ENCODE peak calls at places on chromosome X, in nine cellular contexts. One of them, this sample, is unnamed.

GRCh38 chrX:52811065-52811625 is at the start of gene XAGE5:
- DNase-seq in T-cell: no peak
- DNase-seq in GM23338: no peak
- DNase-seq in AG20443: no peak
- DNase-seq in M059J: no peak
- DNase-seq in skeletal muscle cell: no peak
- DNase-seq in stimulated activated CD4-positive, alpha-beta T cell treated with anti-CD3 and anti-CD28 coated beads, Interleukin-2, amount 100 ng/mL, for 48 hours: no peak
- DNase-seq in HT1080: no peak
- DNase-seq in activated CD8-positive, alpha-beta memory T cell treated with anti-CD3 and anti-CD28 coated beads for 24 hours: no peak
- DNase-seq in this sample: no peak

GRCh38 chrX:35626124-35626523 is 172.0 kb upstream of the MAGEB16 start:
- DNase-seq in T-cell: no peak
- DNase-seq in HT1080: no peak
- DNase-seq in M059J: no peak
- DNase-seq in stimulated activated CD4-positive, alpha-beta T cell treated with anti-CD3 and anti-CD28 coated beads, Interleukin-2, amount 100 ng/mL, for 48 hours: no peak
- DNase-seq in skeletal muscle cell: no peak
- DNase-seq in GM23338: no peak
- DNase-seq in activated CD8-positive, alpha-beta memory T cell treated with anti-CD3 and anti-CD28 coated beads for 24 hours: no peak
- DNase-seq in AG20443: no peak
- DNase-seq in this sample: no peak

GRCh38 chrX:95058815-95059214 is 1384.8 kb downstream of the FAM133A start:
- DNase-seq in T-cell: no peak
- DNase-seq in HT1080: peak
- DNase-seq in AG20443: peak
- DNase-seq in M059J: peak
- DNase-seq in activated CD8-positive, alpha-beta memory T cell treated with anti-CD3 and anti-CD28 coated beads for 24 hours: no peak
- DNase-seq in stimulated activated CD4-positive, alpha-beta T cell treated with anti-CD3 and anti-CD28 coated beads, Interleukin-2, amount 100 ng/mL, for 48 hours: no peak
- DNase-seq in skeletal muscle cell: no peak
- DNase-seq in GM23338: no peak
- DNase-seq in this sample: peak

GRCh38 chrX:49082472-49082871 is 2.8 kb upstream of the WDR45 start:
- DNase-seq in M059J: no peak
- DNase-seq in AG20443: no peak
- DNase-seq in HT1080: no peak
- DNase-seq in GM23338: no peak
- DNase-seq in activated CD8-positive, alpha-beta memory T cell treated with anti-CD3 and anti-CD28 coated beads for 24 hours: no peak
- DNase-seq in T-cell: no peak
- DNase-seq in stimulated activated CD4-positive, alpha-beta T cell treated with anti-CD3 and anti-CD28 coated beads, Interleukin-2, amount 100 ng/mL, for 48 hours: no peak
- DNase-seq in skeletal muscle cell: no peak
- DNase-seq in this sample: no peak

GRCh38 chrX:1416327-1416784 is 24.4 kb upstream of the SLC25A6 start:
- DNase-seq in AG20443: peak
- DNase-seq in stimulated activated CD4-positive, alpha-beta T cell treated with anti-CD3 and anti-CD28 coated beads, Interleukin-2, amount 100 ng/mL, for 48 hours: no peak
- DNase-seq in activated CD8-positive, alpha-beta memory T cell treated with anti-CD3 and anti-CD28 coated beads for 24 hours: no peak
- DNase-seq in T-cell: no peak
- DNase-seq in HT1080: no peak
- DNase-seq in M059J: no peak
- DNase-seq in skeletal muscle cell: no peak
- DNase-seq in GM23338: no peak
- DNase-seq in this sample: no peak

GRCh38 chrX:18810416-18810815 is 103.0 kb downstream of the PPEF1 start:
- DNase-seq in activated CD8-positive, alpha-beta memory T cell treated with anti-CD3 and anti-CD28 coated beads for 24 hours: no peak
- DNase-seq in stimulated activated CD4-positive, alpha-beta T cell treated with anti-CD3 and anti-CD28 coated beads, Interleukin-2, amount 100 ng/mL, for 48 hours: no peak
- DNase-seq in HT1080: no peak
- DNase-seq in M059J: peak
- DNase-seq in GM23338: no peak
- DNase-seq in skeletal muscle cell: no peak
- DNase-seq in T-cell: no peak
- DNase-seq in AG20443: no peak
- DNase-seq in this sample: no peak

GRCh38 chrX:34972206-34972605 is 29.6 kb downstream of the FAM47B start:
- DNase-seq in activated CD8-positive, alpha-beta memory T cell treated with anti-CD3 and anti-CD28 coated beads for 24 hours: no peak
- DNase-seq in AG20443: no peak
- DNase-seq in HT1080: no peak
- DNase-seq in GM23338: no peak
- DNase-seq in stimulated activated CD4-positive, alpha-beta T cell treated with anti-CD3 and anti-CD28 coated beads, Interleukin-2, amount 100 ng/mL, for 48 hours: no peak
- DNase-seq in skeletal muscle cell: no peak
- DNase-seq in M059J: no peak
- DNase-seq in T-cell: no peak
- DNase-seq in this sample: no peak

GRCh38 chrX:48035891-48036290 is 29.1 kb downstream of the SPACA5 start:
- DNase-seq in skeletal muscle cell: no peak
- DNase-seq in GM23338: no peak
- DNase-seq in M059J: no peak
- DNase-seq in AG20443: no peak
- DNase-seq in activated CD8-positive, alpha-beta memory T cell treated with anti-CD3 and anti-CD28 coated beads for 24 hours: no peak
- DNase-seq in stimulated activated CD4-positive, alpha-beta T cell treated with anti-CD3 and anti-CD28 coated beads, Interleukin-2, amount 100 ng/mL, for 48 hours: no peak
- DNase-seq in HT1080: no peak
- DNase-seq in T-cell: no peak
- DNase-seq in this sample: no peak

GRCh38 chrX:124098089-124098488 is 136.6 kb downstream of the STAG2 start:
- DNase-seq in activated CD8-positive, alpha-beta memory T cell treated with anti-CD3 and anti-CD28 coated beads for 24 hours: no peak
- DNase-seq in skeletal muscle cell: peak
- DNase-seq in M059J: peak
- DNase-seq in AG20443: peak
- DNase-seq in GM23338: peak
- DNase-seq in HT1080: peak
- DNase-seq in stimulated activated CD4-positive, alpha-beta T cell treated with anti-CD3 and anti-CD28 coated beads, Interleukin-2, amount 100 ng/mL, for 48 hours: no peak
- DNase-seq in T-cell: no peak
- DNase-seq in this sample: peak

GRCh38 chrX:135544338-135544948 is 24.0 kb downstream of the INTS6L start:
- DNase-seq in AG20443: no peak
- DNase-seq in activated CD8-positive, alpha-beta memory T cell treated with anti-CD3 and anti-CD28 coated beads for 24 hours: no peak
- DNase-seq in M059J: no peak
- DNase-seq in HT1080: no peak
- DNase-seq in T-cell: no peak
- DNase-seq in skeletal muscle cell: no peak
- DNase-seq in GM23338: no peak
- DNase-seq in stimulated activated CD4-positive, alpha-beta T cell treated with anti-CD3 and anti-CD28 coated beads, Interleukin-2, amount 100 ng/mL, for 48 hours: no peak
- DNase-seq in this sample: no peak

GRCh38 chrX:140572724-140573123 is 67.9 kb upstream of the SOX3 start:
- DNase-seq in GM23338: peak
- DNase-seq in AG20443: peak
- DNase-seq in stimulated activated CD4-positive, alpha-beta T cell treated with anti-CD3 and anti-CD28 coated beads, Interleukin-2, amount 100 ng/mL, for 48 hours: peak
- DNase-seq in M059J: peak
- DNase-seq in T-cell: peak
- DNase-seq in skeletal muscle cell: peak
- DNase-seq in HT1080: peak
- DNase-seq in activated CD8-positive, alpha-beta memory T cell treated with anti-CD3 and anti-CD28 coated beads for 24 hours: no peak
- DNase-seq in this sample: no peak

GRCh38 chrX:13659057-13659456 is 6.1 kb downstream of the TCEANC start:
- DNase-seq in HT1080: peak
- DNase-seq in AG20443: no peak
- DNase-seq in stimulated activated CD4-positive, alpha-beta T cell treated with anti-CD3 and anti-CD28 coated beads, Interleukin-2, amount 100 ng/mL, for 48 hours: no peak
- DNase-seq in activated CD8-positive, alpha-beta memory T cell treated with anti-CD3 and anti-CD28 coated beads for 24 hours: no peak
- DNase-seq in skeletal muscle cell: peak
- DNase-seq in T-cell: no peak
- DNase-seq in M059J: no peak
- DNase-seq in GM23338: no peak
- DNase-seq in this sample: no peak

GRCh38 chrX:71224969-71225368 is 1.9 kb downstream of the GJB1 start:
- DNase-seq in skeletal muscle cell: no peak
- DNase-seq in HT1080: no peak
- DNase-seq in activated CD8-positive, alpha-beta memory T cell treated with anti-CD3 and anti-CD28 coated beads for 24 hours: no peak
- DNase-seq in AG20443: no peak
- DNase-seq in GM23338: no peak
- DNase-seq in stimulated activated CD4-positive, alpha-beta T cell treated with anti-CD3 and anti-CD28 coated beads, Interleukin-2, amount 100 ng/mL, for 48 hours: no peak
- DNase-seq in M059J: no peak
- DNase-seq in T-cell: no peak
- DNase-seq in this sample: no peak

GRCh38 chrX:153226344-153227190 is 47.5 kb downstream of the MAGEA1 start:
- DNase-seq in T-cell: no peak
- DNase-seq in GM23338: peak
- DNase-seq in HT1080: peak
- DNase-seq in AG20443: peak
- DNase-seq in activated CD8-positive, alpha-beta memory T cell treated with anti-CD3 and anti-CD28 coated beads for 24 hours: no peak
- DNase-seq in stimulated activated CD4-positive, alpha-beta T cell treated with anti-CD3 and anti-CD28 coated beads, Interleukin-2, amount 100 ng/mL, for 48 hours: no peak
- DNase-seq in M059J: peak
- DNase-seq in skeletal muscle cell: peak
- DNase-seq in this sample: no peak

GRCh38 chrX:19747672-19748610 is 139.5 kb downstream of the SH3KBP1 start:
- DNase-seq in skeletal muscle cell: no peak
- DNase-seq in HT1080: no peak
- DNase-seq in stimulated activated CD4-positive, alpha-beta T cell treated with anti-CD3 and anti-CD28 coated beads, Interleukin-2, amount 100 ng/mL, for 48 hours: peak
- DNase-seq in M059J: no peak
- DNase-seq in GM23338: no peak
- DNase-seq in T-cell: peak
- DNase-seq in activated CD8-positive, alpha-beta memory T cell treated with anti-CD3 and anti-CD28 coated beads for 24 hours: peak
- DNase-seq in AG20443: no peak
- DNase-seq in this sample: no peak

GRCh38 chrX:11273544-11273943 is 19.7 kb upstream of the AMELX start:
- DNase-seq in T-cell: no peak
- DNase-seq in M059J: peak
- DNase-seq in skeletal muscle cell: no peak
- DNase-seq in GM23338: no peak
- DNase-seq in AG20443: no peak
- DNase-seq in stimulated activated CD4-positive, alpha-beta T cell treated with anti-CD3 and anti-CD28 coated beads, Interleukin-2, amount 100 ng/mL, for 48 hours: no peak
- DNase-seq in HT1080: no peak
- DNase-seq in activated CD8-positive, alpha-beta memory T cell treated with anti-CD3 and anti-CD28 coated beads for 24 hours: no peak
- DNase-seq in this sample: peak

GRCh38 chrX:9494806-9495205 is 29.9 kb downstream of the TBL1X start:
- DNase-seq in skeletal muscle cell: peak
- DNase-seq in AG20443: peak
- DNase-seq in GM23338: no peak
- DNase-seq in HT1080: no peak
- DNase-seq in stimulated activated CD4-positive, alpha-beta T cell treated with anti-CD3 and anti-CD28 coated beads, Interleukin-2, amount 100 ng/mL, for 48 hours: no peak
- DNase-seq in activated CD8-positive, alpha-beta memory T cell treated with anti-CD3 and anti-CD28 coated beads for 24 hours: no peak
- DNase-seq in M059J: no peak
- DNase-seq in T-cell: no peak
- DNase-seq in this sample: peak

GRCh38 chrX:123993326-123993725 is 31.8 kb downstream of the STAG2 start:
- DNase-seq in AG20443: peak
- DNase-seq in GM23338: no peak
- DNase-seq in M059J: peak
- DNase-seq in HT1080: peak
- DNase-seq in skeletal muscle cell: peak
- DNase-seq in T-cell: no peak
- DNase-seq in stimulated activated CD4-positive, alpha-beta T cell treated with anti-CD3 and anti-CD28 coated beads, Interleukin-2, amount 100 ng/mL, for 48 hours: no peak
- DNase-seq in activated CD8-positive, alpha-beta memory T cell treated with anti-CD3 and anti-CD28 coated beads for 24 hours: no peak
- DNase-seq in this sample: peak

GRCh38 chrX:68995780-68996551 is 167.1 kb downstream of the EFNB1 start:
- DNase-seq in activated CD8-positive, alpha-beta memory T cell treated with anti-CD3 and anti-CD28 coated beads for 24 hours: no peak
- DNase-seq in M059J: peak
- DNase-seq in GM23338: no peak
- DNase-seq in skeletal muscle cell: peak
- DNase-seq in AG20443: peak
- DNase-seq in HT1080: no peak
- DNase-seq in T-cell: no peak
- DNase-seq in stimulated activated CD4-positive, alpha-beta T cell treated with anti-CD3 and anti-CD28 coated beads, Interleukin-2, amount 100 ng/mL, for 48 hours: no peak
- DNase-seq in this sample: no peak

GRCh38 chrX:85499400-85499799 is 119.9 kb upstream of the POF1B start:
- DNase-seq in T-cell: no peak
- DNase-seq in HT1080: no peak
- DNase-seq in stimulated activated CD4-positive, alpha-beta T cell treated with anti-CD3 and anti-CD28 coated beads, Interleukin-2, amount 100 ng/mL, for 48 hours: no peak
- DNase-seq in M059J: no peak
- DNase-seq in AG20443: no peak
- DNase-seq in skeletal muscle cell: no peak
- DNase-seq in GM23338: no peak
- DNase-seq in activated CD8-positive, alpha-beta memory T cell treated with anti-CD3 and anti-CD28 coated beads for 24 hours: no peak
- DNase-seq in this sample: no peak

GRCh38 chrX:125150231-125150630 is 169.4 kb upstream of the TEX13C start:
- DNase-seq in skeletal muscle cell: no peak
- DNase-seq in M059J: peak
- DNase-seq in HT1080: peak
- DNase-seq in activated CD8-positive, alpha-beta memory T cell treated with anti-CD3 and anti-CD28 coated beads for 24 hours: no peak
- DNase-seq in GM23338: no peak
- DNase-seq in stimulated activated CD4-positive, alpha-beta T cell treated with anti-CD3 and anti-CD28 coated beads, Interleukin-2, amount 100 ng/mL, for 48 hours: no peak
- DNase-seq in AG20443: no peak
- DNase-seq in T-cell: no peak
- DNase-seq in this sample: no peak

GRCh38 chrX:21952624-21953023 is 12.1 kb downstream of the SMS start:
- DNase-seq in GM23338: no peak
- DNase-seq in activated CD8-positive, alpha-beta memory T cell treated with anti-CD3 and anti-CD28 coated beads for 24 hours: no peak
- DNase-seq in stimulated activated CD4-positive, alpha-beta T cell treated with anti-CD3 and anti-CD28 coated beads, Interleukin-2, amount 100 ng/mL, for 48 hours: no peak
- DNase-seq in HT1080: no peak
- DNase-seq in skeletal muscle cell: no peak
- DNase-seq in T-cell: no peak
- DNase-seq in M059J: no peak
- DNase-seq in AG20443: no peak
- DNase-seq in this sample: no peak

GRCh38 chrX:134324359-134324758 is 87.4 kb downstream of the CCDC160 start:
- DNase-seq in AG20443: no peak
- DNase-seq in T-cell: no peak
- DNase-seq in stimulated activated CD4-positive, alpha-beta T cell treated with anti-CD3 and anti-CD28 coated beads, Interleukin-2, amount 100 ng/mL, for 48 hours: no peak
- DNase-seq in HT1080: no peak
- DNase-seq in M059J: no peak
- DNase-seq in GM23338: no peak
- DNase-seq in skeletal muscle cell: no peak
- DNase-seq in activated CD8-positive, alpha-beta memory T cell treated with anti-CD3 and anti-CD28 coated beads for 24 hours: no peak
- DNase-seq in this sample: no peak

GRCh38 chrX:40109288-40110008 is 11.7 kb upstream of the BCOR start:
- DNase-seq in GM23338: peak
- DNase-seq in skeletal muscle cell: no peak
- DNase-seq in stimulated activated CD4-positive, alpha-beta T cell treated with anti-CD3 and anti-CD28 coated beads, Interleukin-2, amount 100 ng/mL, for 48 hours: no peak
- DNase-seq in M059J: peak
- DNase-seq in activated CD8-positive, alpha-beta memory T cell treated with anti-CD3 and anti-CD28 coated beads for 24 hours: no peak
- DNase-seq in HT1080: peak
- DNase-seq in AG20443: peak
- DNase-seq in T-cell: no peak
- DNase-seq in this sample: no peak

This sample was measured in GM04504.